ENCODE peak calls at places on chromosomes 11 and 22, in seven cellular contexts. J is fibroblast of lung; B is naive thymus-derived CD4-positive, alpha-beta T cell; T is GM23248; R is upper lobe of right lung; S is dorsolateral prefrontal cortex; Y is osteoblast. E is an unnamed sample.
A peak's percentile ranks its signal among the peaks of the same experiment; 100 is the strongest.

GRCh38 chr22:42188808-42189447 is 58.3 kb upstream of the CYP2D6 start:
- DNase-seq in S (no peak), J (peak; percentile 68), T (peak; percentile 60), B (no peak), Y (no peak), R (no peak), E (no peak)

GRCh38 chr11:134999490-135000066 is 587.5 kb upstream of the B3GAT1 start:
- DNase-seq in J (no peak), T (no peak), R (no peak), S (no peak), B (no peak), Y (no peak), E (no peak)

GRCh38 chr11:63918576-63919171 is 1.7 kb upstream of the RCOR2 start:
- DNase-seq in J (no peak), B (no peak), Y (peak; percentile 84), T (peak; percentile 45), R (no peak), S (no peak), E (no peak)

GRCh38 chr11:7612661-7613393 is 60.5 kb downstream of the CYB5R2 start:
- DNase-seq in J (peak; percentile 11), S (no peak), Y (no peak), R (no peak), T (no peak), B (no peak), E (no peak)

GRCh38 chr11:14249121-14249963 is 109.6 kb downstream of the RRAS2 start:
- DNase-seq in T (peak; percentile 72), S (peak; percentile 81), Y (no peak), B (peak; percentile 63), J (peak; percentile 21), R (peak; percentile 74), E (peak; percentile 56)

GRCh38 chr11:23680488-23681230 is 816.2 kb upstream of the LUZP2 start:
- DNase-seq in B (no peak), R (no peak), J (no peak), S (no peak), Y (no peak), T (no peak), E (peak; percentile 41)

GRCh38 chr22:20903093-20903492 is 14.1 kb upstream of the CRKL start:
- DNase-seq in Y (no peak), B (no peak), R (no peak), S (no peak), J (no peak), T (no peak), E (no peak)

GRCh38 chr11:567036-567628 is 6.4 kb downstream of the RASSF7 start:
- DNase-seq in Y (peak; percentile 87), S (no peak), T (no peak), J (no peak), B (no peak), R (no peak), E (no peak)

GRCh38 chr22:17842386-17842785 is 68.1 kb upstream of the BID start:
- DNase-seq in S (no peak), B (peak; percentile 37), Y (no peak), J (no peak), R (no peak), T (no peak), E (no peak)

GRCh38 chr11:110529043-110529442 is 99.3 kb downstream of the FDX1 start:
- DNase-seq in J (no peak), T (peak; percentile 17), S (no peak), R (no peak), B (no peak), Y (no peak), E (no peak)

GRCh38 chr11:61581030-61581928 is at the start of gene SYT7:
- DNase-seq in R (peak; percentile 97), J (peak; percentile 99), B (peak; percentile 94), T (peak; percentile 96), S (peak; percentile 95), Y (peak; percentile 100), E (peak; percentile 95)

GRCh38 chr11:84788220-84788619 is 838.9 kb downstream of the DLG2 start:
- DNase-seq in B (no peak), R (no peak), J (peak; percentile 16), T (no peak), S (no peak), Y (no peak), E (no peak)

GRCh38 chr11:119335655-119336543 is 1.6 kb downstream of the RNF26 start:
- DNase-seq in S (no peak), T (no peak), R (peak; percentile 61), Y (no peak), B (no peak), J (no peak), E (peak; percentile 45)

GRCh38 chr11:65454696-65455456 is 32.3 kb downstream of the NEAT1 start:
- DNase-seq in T (peak; percentile 89), J (peak; percentile 77), S (peak; percentile 91), Y (peak; percentile 95), R (peak; percentile 95), B (peak; percentile 53), E (peak; percentile 93)

GRCh38 chr22:31179345-31179744 is 19.4 kb downstream of the RNF185 start:
- DNase-seq in R (no peak), T (peak; percentile 76), S (no peak), J (peak; percentile 68), Y (no peak), B (no peak), E (no peak)

GRCh38 chr22:40855960-40856512 is 403 bp downstream of the ST13 start:
- DNase-seq in R (no peak), Y (peak; percentile 81), S (peak; percentile 13), T (peak; percentile 69), B (no peak), J (peak; percentile 38), E (no peak)

GRCh38 chr22:24807284-24807950 is 1.4 kb downstream of the SGSM1 start:
- DNase-seq in B (no peak), J (peak; percentile 1), S (peak; percentile 35), R (no peak), T (no peak), Y (peak; percentile 48), E (no peak)

GRCh38 chr11:83000381-83000780 is 71.3 kb downstream of the RAB30 start:
- DNase-seq in B (no peak), R (no peak), S (no peak), T (no peak), J (no peak), Y (no peak), E (no peak)

DNA sequence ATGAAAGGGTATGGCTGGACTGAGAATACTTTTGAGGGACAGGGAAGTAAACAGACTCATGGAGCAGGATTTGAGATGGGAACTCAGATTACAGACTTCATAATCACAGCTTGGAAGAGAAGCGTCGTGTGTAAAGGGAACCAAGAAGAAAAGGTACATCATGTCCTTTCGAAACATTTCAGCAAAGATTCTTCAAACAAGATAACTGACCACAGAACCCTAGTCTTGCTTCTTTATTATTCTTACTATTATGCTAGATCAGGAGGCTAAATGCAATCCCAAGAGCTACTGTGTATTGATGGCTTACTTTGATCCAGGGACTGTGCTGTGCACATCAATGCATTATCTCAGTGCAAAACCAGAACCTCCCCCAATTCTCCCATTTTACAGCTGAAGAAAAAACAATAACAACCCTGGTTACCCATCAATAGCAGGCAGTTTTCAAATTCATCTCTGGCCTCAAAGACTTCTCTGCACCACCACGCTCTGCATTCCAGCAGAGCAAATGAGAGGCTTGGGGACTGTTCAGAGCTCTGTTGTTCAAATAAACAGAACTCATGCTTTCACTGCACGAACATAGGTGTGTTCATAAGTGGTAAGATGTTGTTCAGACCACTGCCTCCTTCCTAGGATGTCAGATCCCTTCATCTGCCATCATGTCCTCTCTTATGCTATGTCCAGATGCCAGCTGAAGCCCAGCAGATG is 104.8 kb upstream of the NAV2 start:
- DNase-seq in R (no peak), J (no peak), B (no peak), T (no peak), S (no peak), Y (peak; percentile 35), E (no peak)
- H3K4me3 ChIP-seq in R (no peak overlapping the region), J (no peak overlapping the region), B (no peak overlapping the region), T (no peak overlapping the region), S (no peak overlapping the region), Y (no peak overlapping the region), E (no peak overlapping the region)

GRCh38 chr11:45702511-45702910 is 37.1 kb upstream of the CHST1 start:
- DNase-seq in B (no peak), R (no peak), J (no peak), T (no peak), S (no peak), Y (no peak), E (no peak)

GRCh38 chr11:45709264-45709663 is 43.8 kb upstream of the CHST1 start:
- DNase-seq in J (no peak), Y (no peak), T (no peak), R (no peak), B (no peak), S (no peak), E (no peak)

GRCh38 chr11:45698777-45699497 is 33.5 kb upstream of the CHST1 start:
- DNase-seq in B (no peak), R (no peak), S (no peak), J (no peak), T (no peak), Y (peak; percentile 4), E (no peak)

GRCh38 chr11:45704635-45705034 is 39.2 kb upstream of the CHST1 start:
- DNase-seq in S (no peak), B (no peak), Y (no peak), R (no peak), T (no peak), J (no peak), E (no peak)

GRCh38 chr11:45704133-45704532 is 38.7 kb upstream of the CHST1 start:
- DNase-seq in S (no peak), R (no peak), T (no peak), B (no peak), Y (no peak), J (no peak), E (no peak)
- H3K27me3 ChIP-seq in S (peaks cover 15% of the 10 kb centered on the region), R (no peaks in the 10 kb centered on the region), T (peaks cover 49% of the 10 kb centered on the region), B (no peaks in the 10 kb centered on the region), Y (peaks cover 63% of the 10 kb centered on the region), J (peaks cover 7% of the 10 kb centered on the region), E (peaks cover 3% of the 10 kb centered on the region)

GRCh38 chr22:44876921-44877320 is 124.5 kb downstream of the ARHGAP8 start:
- DNase-seq in B (no peak), T (no peak), J (no peak), Y (peak; percentile 35), S (no peak), R (peak; percentile 23), E (no peak)

GRCh38 chr22:44869196-44869595 is 116.8 kb downstream of the ARHGAP8 start:
- DNase-seq in S (no peak), B (no peak), J (peak; percentile 17), Y (peak; percentile 90), R (no peak), T (peak; percentile 33), E (no peak)

GRCh38 chr22:44870021-44870420 is 117.6 kb downstream of the ARHGAP8 start:
- DNase-seq in S (no peak), R (no peak), J (peak; percentile 64), B (no peak), Y (peak; percentile 79), T (peak; percentile 52), E (no peak)

GRCh38 chr22:44871782-44872181 is 119.4 kb downstream of the ARHGAP8 start:
- DNase-seq in B (no peak), R (no peak), S (no peak), J (no peak), Y (peak; percentile 56), T (no peak), E (no peak)
- H3K4me3 ChIP-seq in B (no peak overlapping the region), R (no peak overlapping the region), S (no peak overlapping the region), J (no peak overlapping the region), Y (no peak overlapping the region), T (no peak overlapping the region), E (no peak overlapping the region)

DNA sequence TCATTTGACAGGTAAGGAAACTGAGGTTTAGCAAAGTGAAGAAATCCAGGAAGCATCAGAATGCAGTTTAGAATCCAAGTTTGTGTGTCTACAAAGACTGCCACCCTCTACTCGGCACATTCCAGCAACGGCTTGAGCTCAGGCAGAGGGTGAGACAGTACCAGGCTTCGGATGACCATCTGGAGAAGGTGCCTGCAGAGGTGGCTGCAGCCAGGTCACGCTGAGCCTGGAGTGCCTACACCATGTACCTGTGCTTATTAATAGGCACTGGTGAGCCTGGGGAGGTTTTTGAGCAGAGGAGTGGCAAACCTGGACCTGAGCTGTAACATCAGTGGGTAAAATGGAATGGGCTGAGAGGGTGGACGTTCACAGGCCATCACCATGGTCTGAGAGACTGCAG is 4.7 kb downstream of the FXYD6 start:
- DNase-seq in B (no peak), R (no peak), S (no peak), Y (no peak), J (no peak), T (no peak), E (no peak)
- H3K27me3 ChIP-seq in B (peaks cover 22% of the 10 kb centered on the region), R (peaks cover 28% of the 10 kb centered on the region), S (peaks cover 22% of the 10 kb centered on the region), Y (peaks cover 28% of the 10 kb centered on the region), J (peaks cover 22% of the 10 kb centered on the region), T (peaks cover 41% of the 10 kb centered on the region), E (peaks cover 32% of the 10 kb centered on the region)

E was measured in lower lobe of right lung.